ENCODE peak calls at places on chromosomes 2 and 18, in six cellular contexts. One of them, this sample, is unnamed. For H3K4me1, the result is how much of the 10 kb centered on the place peaks cover.

GRCh38 chr2:203908344-203909185 is 28.0 kb upstream of the ICOS start:
- DNase-seq in IMR-90: no peak
- DNase-seq in adrenal gland: no peak
- DNase-seq in colonic mucosa: no peak
- DNase-seq in suprapubic skin: no peak
- DNase-seq in heart left ventricle: no peak
- DNase-seq in this sample: no peak

GRCh38 chr18:9643549-9643948 is 29.2 kb upstream of the PPP4R1 start:
- DNase-seq in colonic mucosa: no peak
- DNase-seq in IMR-90: peak
- DNase-seq in adrenal gland: no peak
- DNase-seq in heart left ventricle: no peak
- DNase-seq in suprapubic skin: no peak
- DNase-seq in this sample: no peak

GRCh38 chr2:196677404-196677803 is 37.9 kb downstream of the CCDC150 start:
- DNase-seq in heart left ventricle: no peak
- DNase-seq in colonic mucosa: no peak
- DNase-seq in IMR-90: peak
- DNase-seq in suprapubic skin: no peak
- DNase-seq in adrenal gland: no peak
- DNase-seq in this sample: no peak

GRCh38 chr18:31227497-31228229 is 65.0 kb upstream of the DSC1 start:
- DNase-seq in adrenal gland: no peak
- DNase-seq in IMR-90: no peak
- DNase-seq in colonic mucosa: no peak
- DNase-seq in heart left ventricle: no peak
- DNase-seq in suprapubic skin: no peak
- DNase-seq in this sample: no peak

GRCh38 chr2:226953206-226953605 is 117.4 kb downstream of the RHBDD1 start:
- DNase-seq in adrenal gland: no peak
- DNase-seq in heart left ventricle: no peak
- DNase-seq in colonic mucosa: no peak
- DNase-seq in IMR-90: no peak
- DNase-seq in suprapubic skin: no peak
- DNase-seq in this sample: no peak

GRCh38 chr2:177188482-177189469 is 23.8 kb upstream of the HNRNPA3 start:
- DNase-seq in adrenal gland: no peak
- DNase-seq in IMR-90: no peak
- DNase-seq in suprapubic skin: no peak
- DNase-seq in colonic mucosa: no peak
- DNase-seq in heart left ventricle: no peak
- DNase-seq in this sample: no peak

GRCh38 chr2:214706986-214707385 is 102.5 kb downstream of the BARD1 start:
- DNase-seq in colonic mucosa: no peak
- DNase-seq in suprapubic skin: no peak
- DNase-seq in heart left ventricle: no peak
- DNase-seq in IMR-90: peak
- DNase-seq in adrenal gland: peak
- DNase-seq in this sample: no peak

GRCh38 chr2:60719331-60719730 is 36.7 kb upstream of the PAPOLG start:
- DNase-seq in suprapubic skin: no peak
- DNase-seq in IMR-90: no peak
- DNase-seq in heart left ventricle: no peak
- DNase-seq in adrenal gland: no peak
- DNase-seq in colonic mucosa: no peak
- DNase-seq in this sample: no peak

GRCh38 chr18:23838801-23839366 is 149.6 kb downstream of the LAMA3 start:
- DNase-seq in colonic mucosa: no peak
- DNase-seq in suprapubic skin: no peak
- DNase-seq in IMR-90: peak
- DNase-seq in adrenal gland: no peak
- DNase-seq in heart left ventricle: no peak
- DNase-seq in this sample: no peak

DNA sequence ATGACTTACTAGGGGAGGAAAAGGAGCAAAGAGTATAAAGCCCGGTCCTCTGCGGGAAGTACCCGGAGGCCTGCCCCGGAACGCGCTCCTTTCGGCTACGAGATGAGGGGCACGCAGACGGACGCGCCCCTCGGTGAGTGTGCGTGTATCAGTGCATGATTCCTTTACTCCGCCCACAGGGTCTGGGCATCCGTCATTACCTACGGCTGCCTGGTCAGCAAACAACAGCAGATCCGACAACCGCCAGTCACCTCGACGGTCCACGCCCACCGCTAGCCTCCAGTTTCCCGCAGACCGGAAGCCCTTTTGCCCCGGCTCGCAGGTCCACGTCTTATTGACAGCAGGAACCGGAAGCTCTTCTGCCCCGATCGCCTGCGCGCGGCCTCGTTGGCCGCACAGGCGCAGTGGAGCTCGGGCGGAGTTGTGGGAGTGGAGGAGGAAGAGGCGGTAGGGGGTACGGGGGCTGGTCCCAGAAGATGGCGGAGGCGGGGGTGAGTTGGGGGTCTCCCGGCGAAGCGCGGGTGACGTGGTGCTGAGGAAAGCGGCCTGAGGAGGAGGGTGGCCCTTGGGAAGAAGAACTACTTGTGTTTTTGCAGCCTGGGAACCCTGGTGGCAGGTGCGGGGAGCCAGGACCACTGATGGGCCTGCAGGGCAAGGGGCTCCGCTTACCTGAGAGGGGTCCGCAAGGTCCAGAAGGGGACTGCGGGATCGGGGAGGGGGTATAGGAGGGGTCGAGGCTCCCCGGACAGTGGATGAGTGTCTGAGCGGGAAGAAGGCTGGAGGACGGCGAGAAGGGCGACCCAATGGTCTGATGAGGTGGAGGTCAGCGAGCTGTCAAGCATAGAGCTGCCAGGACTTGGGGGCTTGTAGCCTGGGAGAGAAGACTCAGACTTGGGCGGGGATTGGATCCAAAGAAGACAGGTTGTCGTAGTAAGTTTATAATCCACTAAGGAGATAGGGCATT is at the start of gene INSIG2:
- DNase-seq in suprapubic skin: peak
- DNase-seq in heart left ventricle: peak
- DNase-seq in IMR-90: peak
- DNase-seq in colonic mucosa: peak
- DNase-seq in adrenal gland: peak
- DNase-seq in this sample: peak
- H3K27ac ChIP-seq in suprapubic skin: peak
- H3K27ac ChIP-seq in heart left ventricle: peak
- H3K27ac ChIP-seq in IMR-90: peak
- H3K27ac ChIP-seq in colonic mucosa: peak
- H3K27ac ChIP-seq in adrenal gland: no peak
- H3K27ac ChIP-seq in this sample: peak

DNA sequence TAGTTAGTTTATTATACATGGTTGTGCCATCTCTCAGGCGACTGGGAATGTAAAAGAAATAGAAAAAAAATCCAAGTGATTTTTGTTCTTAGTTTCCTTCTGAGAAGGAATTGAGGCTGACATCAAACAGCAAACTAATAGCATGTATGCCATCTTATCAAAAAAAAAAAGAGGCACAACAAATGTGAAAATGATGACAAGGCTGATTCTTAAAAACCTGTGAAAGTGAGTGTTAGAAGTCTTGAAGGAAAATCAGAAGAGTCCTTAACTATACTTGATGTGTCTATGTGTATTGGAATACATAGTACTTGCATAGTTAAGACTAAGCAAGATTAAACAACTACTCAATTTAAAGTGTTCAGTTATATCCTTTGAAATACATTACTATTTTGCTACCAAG is 161.0 kb downstream of the CCDC85A start:
- DNase-seq in heart left ventricle: no peak
- DNase-seq in IMR-90: no peak
- DNase-seq in colonic mucosa: no peak
- DNase-seq in adrenal gland: no peak
- DNase-seq in suprapubic skin: no peak
- DNase-seq in this sample: no peak
- H3K4me1 ChIP-seq in heart left ventricle: under half
- H3K4me1 ChIP-seq in IMR-90: under half
- H3K4me1 ChIP-seq in colonic mucosa: under half
- H3K4me1 ChIP-seq in adrenal gland: under half
- H3K4me1 ChIP-seq in suprapubic skin: under half
- H3K4me1 ChIP-seq in this sample: under half

GRCh38 chr2:237140689-237141285 is 55.1 kb downstream of the COPS8 start:
- DNase-seq in IMR-90: no peak
- DNase-seq in heart left ventricle: no peak
- DNase-seq in suprapubic skin: no peak
- DNase-seq in colonic mucosa: no peak
- DNase-seq in adrenal gland: no peak
- DNase-seq in this sample: no peak

GRCh38 chr2:237143676-237144440 is 58.2 kb downstream of the COPS8 start:
- DNase-seq in suprapubic skin: no peak
- DNase-seq in colonic mucosa: no peak
- DNase-seq in IMR-90: peak
- DNase-seq in adrenal gland: no peak
- DNase-seq in heart left ventricle: no peak
- DNase-seq in this sample: no peak

GRCh38 chr2:237144516-237144915 is 58.8 kb downstream of the COPS8 start:
- DNase-seq in suprapubic skin: no peak
- DNase-seq in IMR-90: no peak
- DNase-seq in heart left ventricle: no peak
- DNase-seq in colonic mucosa: no peak
- DNase-seq in adrenal gland: no peak
- DNase-seq in this sample: no peak

GRCh38 chr2:237141556-237141955 is 55.9 kb downstream of the COPS8 start:
- DNase-seq in heart left ventricle: no peak
- DNase-seq in adrenal gland: no peak
- DNase-seq in colonic mucosa: no peak
- DNase-seq in suprapubic skin: no peak
- DNase-seq in IMR-90: peak
- DNase-seq in this sample: no peak

GRCh38 chr2:237143118-237143517 is 57.4 kb downstream of the COPS8 start:
- DNase-seq in colonic mucosa: no peak
- DNase-seq in IMR-90: no peak
- DNase-seq in adrenal gland: no peak
- DNase-seq in suprapubic skin: no peak
- DNase-seq in heart left ventricle: no peak
- DNase-seq in this sample: no peak
- H3K27ac ChIP-seq in colonic mucosa: no peak
- H3K27ac ChIP-seq in IMR-90: no peak
- H3K27ac ChIP-seq in adrenal gland: no peak
- H3K27ac ChIP-seq in suprapubic skin: peak
- H3K27ac ChIP-seq in heart left ventricle: no peak
- H3K27ac ChIP-seq in this sample: no peak

GRCh38 chr2:39545957-39546356 is 108.9 kb upstream of the MAP4K3 start:
- DNase-seq in heart left ventricle: no peak
- DNase-seq in suprapubic skin: no peak
- DNase-seq in IMR-90: no peak
- DNase-seq in adrenal gland: no peak
- DNase-seq in colonic mucosa: no peak
- DNase-seq in this sample: no peak
- H3K4me1 ChIP-seq in heart left ventricle: under half
- H3K4me1 ChIP-seq in suprapubic skin: under half
- H3K4me1 ChIP-seq in IMR-90: under half
- H3K4me1 ChIP-seq in adrenal gland: under half
- H3K4me1 ChIP-seq in colonic mucosa: under half
- H3K4me1 ChIP-seq in this sample: under half

DNA sequence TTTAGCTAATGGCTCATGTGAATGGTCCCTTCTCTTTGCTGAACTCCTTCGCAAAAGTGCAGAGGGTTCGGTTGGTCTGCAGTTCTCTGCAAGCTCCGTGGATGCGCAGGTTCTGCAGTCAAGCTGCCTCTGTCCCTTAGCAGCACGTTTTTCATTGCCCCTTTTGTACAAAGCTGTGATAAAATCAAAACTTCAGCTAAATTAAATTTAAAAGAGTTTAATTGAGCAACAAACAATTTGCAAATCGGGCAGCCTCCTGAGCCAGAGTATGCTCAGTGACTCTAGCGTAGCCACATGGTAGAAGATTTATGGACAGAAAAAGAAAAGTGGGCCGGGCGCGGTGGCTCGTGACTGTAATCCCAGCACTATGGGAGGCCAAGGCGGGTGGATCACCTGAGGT is 18.8 kb downstream of the TSN start:
- DNase-seq in suprapubic skin: no peak
- DNase-seq in adrenal gland: no peak
- DNase-seq in heart left ventricle: no peak
- DNase-seq in colonic mucosa: no peak
- DNase-seq in IMR-90: no peak
- DNase-seq in this sample: no peak
- H3K27ac ChIP-seq in suprapubic skin: no peak
- H3K27ac ChIP-seq in adrenal gland: no peak
- H3K27ac ChIP-seq in heart left ventricle: no peak
- H3K27ac ChIP-seq in colonic mucosa: no peak
- H3K27ac ChIP-seq in IMR-90: no peak
- H3K27ac ChIP-seq in this sample: no peak

DNA sequence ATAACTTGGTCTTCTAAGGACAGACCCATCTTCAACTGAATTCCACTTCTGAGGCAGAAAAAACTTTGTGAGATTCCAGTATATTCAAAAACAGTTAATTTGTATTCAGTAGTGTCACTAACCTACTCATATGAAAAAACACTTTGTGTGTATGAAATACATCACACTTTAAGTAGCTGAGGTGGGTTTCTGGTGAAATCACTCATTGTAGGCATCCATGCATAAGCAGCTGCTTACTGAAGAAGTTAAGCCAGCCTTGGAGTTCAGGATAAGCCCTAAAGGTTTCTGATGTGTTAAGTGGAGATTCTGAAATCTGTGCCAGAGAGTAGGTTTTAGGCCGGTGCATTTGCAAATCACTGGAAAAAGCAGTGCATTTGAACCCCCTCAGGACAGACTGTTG is 128.2 kb downstream of the BCL2 start:
- DNase-seq in heart left ventricle: no peak
- DNase-seq in adrenal gland: no peak
- DNase-seq in suprapubic skin: no peak
- DNase-seq in colonic mucosa: no peak
- DNase-seq in IMR-90: no peak
- DNase-seq in this sample: no peak
- H3K4me1 ChIP-seq in heart left ventricle: under half
- H3K4me1 ChIP-seq in adrenal gland: under half
- H3K4me1 ChIP-seq in suprapubic skin: under half
- H3K4me1 ChIP-seq in colonic mucosa: under half
- H3K4me1 ChIP-seq in IMR-90: under half
- H3K4me1 ChIP-seq in this sample: under half

GRCh38 chr2:64201086-64201627 is 56.9 kb upstream of the PELI1 start:
- DNase-seq in colonic mucosa: no peak
- DNase-seq in heart left ventricle: no peak
- DNase-seq in IMR-90: no peak
- DNase-seq in suprapubic skin: no peak
- DNase-seq in adrenal gland: no peak
- DNase-seq in this sample: no peak
- H3K27ac ChIP-seq in colonic mucosa: no peak
- H3K27ac ChIP-seq in heart left ventricle: peak
- H3K27ac ChIP-seq in IMR-90: no peak
- H3K27ac ChIP-seq in suprapubic skin: no peak
- H3K27ac ChIP-seq in adrenal gland: no peak
- H3K27ac ChIP-seq in this sample: peak

This sample was measured in effector memory CD4-positive, alpha-beta T cell.